ENCODE peak calls at places on chromosomes 3 and 15, in seven cellular contexts. P is psoas muscle; L is dermis blood vessel endothelial cell; N is stimulated activated CD4-positive, alpha-beta T cell treated with anti-CD3 and anti-CD28 coated beads, Interleukin-4, amount 100 ng/mL, for 24 hours; K is epithelial cell of esophagus; T is ELF-1; J is GM23338. S is an unnamed sample.
A peak's percentile ranks its signal among the peaks of the same experiment; 100 is the strongest.

GRCh38 chr3:125602752-125603649 is 7.7 kb upstream of the OSBPL11 start:
- DNase-seq in T (no peak), K (peak; percentile 87), N (no peak), P (no peak), L (peak; percentile 83), J (no peak), S (peak; percentile 56)

GRCh38 chr3:79930196-79930595 is 162.4 kb upstream of the ROBO1 start:
- DNase-seq in P (no peak), K (no peak), L (no peak), J (no peak), T (no peak), N (no peak), S (no peak)

GRCh38 chr3:45929042-45929679 is 14.1 kb upstream of the CXCR6 start:
- DNase-seq in J (peak; percentile 64), P (peak; percentile 4), K (peak; percentile 45), N (peak; percentile 71), T (peak; percentile 38), L (peak; percentile 57), S (peak; percentile 48)

GRCh38 chr15:85616549-85616948 is 178.2 kb downstream of the KLHL25 start:
- DNase-seq in T (no peak), L (no peak), J (no peak), N (no peak), P (no peak), K (no peak), S (no peak)

GRCh38 chr15:42146551-42147430 is 9.6 kb downstream of the PLA2G4F start:
- DNase-seq in P (no peak), K (no peak), J (no peak), N (no peak), L (no peak), T (peak; percentile 35), S (no peak)

GRCh38 chr3:194381460-194381875 is 11.9 kb upstream of the LRRC15 start:
- DNase-seq in K (peak; percentile 20), P (no peak), J (no peak), L (no peak), N (no peak), T (peak; percentile 73), S (no peak)

GRCh38 chr3:32531010-32531647 is 28.5 kb upstream of the CMTM6 start:
- DNase-seq in J (no peak), N (no peak), K (no peak), T (no peak), L (no peak), P (no peak), S (peak; percentile 28)

GRCh38 chr15:78098131-78098755 is 5.9 kb downstream of the SH2D7 start:
- DNase-seq in T (no peak), P (no peak), K (no peak), L (no peak), N (no peak), J (no peak), S (no peak)

GRCh38 chr3:98359993-98360675 is 6.5 kb downstream of the OR5K4 start:
- DNase-seq in J (peak; percentile 21), T (peak; percentile 5), N (peak; percentile 8), P (no peak), L (no peak), K (peak; percentile 75), S (peak; percentile 18)

GRCh38 chr3:151318313-151318712 is 1.7 kb upstream of the GPR87 start:
- DNase-seq in L (no peak), K (no peak), T (no peak), P (no peak), J (no peak), N (no peak), S (peak; percentile 72)

GRCh38 chr15:73901126-73901810 is 25.0 kb upstream of the LOXL1 start:
- DNase-seq in T (no peak), N (no peak), K (no peak), P (no peak), J (no peak), L (no peak), S (no peak)

GRCh38 chr3:160140756-160141155 is 84.5 kb upstream of the C3orf80 start:
- DNase-seq in K (peak; percentile 9), P (no peak), L (no peak), J (no peak), T (no peak), N (peak; percentile 6), S (no peak)

GRCh38 chr15:57505949-57506391 is 85.7 kb upstream of the MYZAP start:
- DNase-seq in T (peak; percentile 80), P (no peak), J (peak; percentile 15), N (no peak), L (peak; percentile 47), K (peak; percentile 98), S (peak; percentile 67)

GRCh38 chr15:39629906-39630305 is 49.0 kb downstream of the THBS1 start:
- DNase-seq in P (no peak), J (no peak), N (no peak), T (no peak), L (no peak), K (peak; percentile 95), S (no peak)

GRCh38 chr3:183252973-183253363 is at the start of gene B3GNT5:
- DNase-seq in J (peak; percentile 84), N (peak; percentile 38), K (peak; percentile 95), T (peak; percentile 47), L (no peak), P (peak; percentile 51), S (peak; percentile 10)

GRCh38 chr15:80317389-80318169 is 65.6 kb upstream of the CTXND1 start:
- DNase-seq in T (no peak), P (no peak), L (no peak), N (no peak), K (peak; percentile 83), J (no peak), S (peak; percentile 95)

GRCh38 chr15:67512140-67512539 is 8.8 kb upstream of the C15orf61 start:
- DNase-seq in P (no peak), L (no peak), N (no peak), T (no peak), J (no peak), K (no peak), S (peak; percentile 26)

GRCh38 chr3:185880600-185880999 is 55.8 kb upstream of the IGF2BP2 start:
- DNase-seq in N (no peak), K (peak; percentile 19), T (no peak), J (no peak), P (no peak), L (no peak), S (no peak)

GRCh38 chr3:147361671-147362420 is 44.5 kb downstream of the ZIC4 start:
- DNase-seq in L (peak; percentile 43), N (peak; percentile 9), K (peak; percentile 15), T (peak; percentile 78), J (peak; percentile 92), P (peak; percentile 70), S (peak; percentile 56)

GRCh38 chr15:49282366-49282765 is 112.3 kb downstream of the GALK2 start:
- DNase-seq in L (no peak), P (no peak), J (no peak), N (no peak), T (no peak), K (no peak), S (peak; percentile 76)

GRCh38 chr3:118089563-118089962 is 945.1 kb downstream of the IGSF11 start:
- DNase-seq in K (peak; percentile 95), J (no peak), P (no peak), N (no peak), T (no peak), L (no peak), S (peak; percentile 5)

GRCh38 chr3:162111861-162112260 is 615.3 kb downstream of the OTOL1 start:
- DNase-seq in K (no peak), P (no peak), T (no peak), J (no peak), N (no peak), L (no peak), S (no peak)

GRCh38 chr3:142315083-142315482 is 89.7 kb upstream of the GK5 start:
- DNase-seq in T (peak; percentile 83), J (peak; percentile 4), K (peak; percentile 20), P (no peak), N (no peak), L (no peak), S (peak; percentile 88)

GRCh38 chr3:52874869-52875588 is 22.3 kb downstream of the STIMATE start:
- DNase-seq in P (no peak), J (no peak), T (no peak), N (no peak), K (no peak), L (no peak), S (no peak)

S was measured in EL.